ENCODE peak calls at places on chromosomes 5 and 9, in four cellular contexts. O, A, Y and W are unnamed samples.

GRCh38 chr5:134427540-134428041 is 15.9 kb upstream of the CDKN2AIPNL start:
- DNase-seq in O (no peak), A (no peak), Y (no peak), W (no peak)

GRCh38 chr5:177195307-177195952 is 61.9 kb downstream of the NSD1 start:
- DNase-seq in O (no peak), A (no peak), Y (no peak), W (no peak)

GRCh38 chr5:151222769-151223446 is 984 bp downstream of the CCDC69 start:
- DNase-seq in O (no peak), A (peak; percentile 38), Y (no peak), W (no peak)

GRCh38 chr5:173923236-173924104 is 35.3 kb downstream of the CPEB4 start:
- DNase-seq in O (no peak), A (no peak), Y (no peak), W (no peak)

GRCh38 chr5:69497006-69497520 is 4.5 kb downstream of the OCLN start:
- DNase-seq in O (no peak), A (no peak), Y (no peak), W (no peak)

GRCh38 chr5:133840168-133840567 is 128.3 kb downstream of the C5orf15 start:
- DNase-seq in O (no peak), A (no peak), Y (no peak), W (no peak)

GRCh38 chr9:109816490-109816889 is 36.5 kb downstream of the PALM2AKAP2 start:
- DNase-seq in O (no peak), A (no peak), Y (no peak), W (no peak)

GRCh38 chr9:98062161-98062560 is 5.6 kb downstream of the NANS start:
- DNase-seq in O (no peak), A (no peak), Y (no peak), W (no peak)

GRCh38 chr5:22249209-22249608 is 603.9 kb downstream of the CDH12 start:
- DNase-seq in O (no peak), A (no peak), Y (no peak), W (no peak)

GRCh38 chr5:157267766-157268480 is 2.0 kb downstream of the CYFIP2 start:
- DNase-seq in O (no peak), A (no peak), Y (peak; percentile 13), W (no peak)

GRCh38 chr9:129552064-129552463 is 68.8 kb downstream of the C9orf50 start:
- DNase-seq in O (no peak), A (no peak), Y (no peak), W (peak; percentile 39)

GRCh38 chr9:89865981-89866380 is 261.2 kb downstream of the GADD45G start:
- DNase-seq in O (no peak), A (no peak), Y (no peak), W (no peak)

GRCh38 chr5:107618233-107618632 is 52.5 kb downstream of the EFNA5 start:
- DNase-seq in O (no peak), A (no peak), Y (no peak), W (no peak)

GRCh38 chr9:111386386-111386785 is 56.4 kb upstream of the OR2K2 start:
- DNase-seq in O (no peak), A (no peak), Y (no peak), W (no peak)

GRCh38 chr5:1295650-1296037 is 776 bp upstream of the TERT start:
- DNase-seq in O (no peak), A (no peak), Y (no peak), W (no peak)

GRCh38 chr9:98288876-98289275 is 33.4 kb upstream of the TBC1D2 start:
- DNase-seq in O (no peak), A (no peak), Y (no peak), W (no peak)

GRCh38 chr5:179114756-179115155 is 54.6 kb downstream of the ZNF354C start:
- DNase-seq in O (peak; percentile 2), A (no peak), Y (no peak), W (no peak)

GRCh38 chr5:103569313-103570060 is 6.9 kb upstream of the NUDT12 start:
- DNase-seq in O (no peak), A (no peak), Y (peak; percentile 59), W (no peak)

GRCh38 chr5:89929173-89929572 is 480.4 kb downstream of the CETN3 start:
- DNase-seq in O (no peak), A (no peak), Y (no peak), W (no peak)

GRCh38 chr9:120593955-120594277 is 13.9 kb upstream of the CDK5RAP2 start:
- DNase-seq in O (no peak), A (no peak), Y (no peak), W (no peak)

GRCh38 chr9:128628471-128629048 is 28.1 kb downstream of the DYNC2I2 start:
- DNase-seq in O (peak; percentile 75), A (no peak), Y (no peak), W (peak; percentile 61)

GRCh38 chr9:36873247-36873875 is 160.7 kb downstream of the PAX5 start:
- DNase-seq in O (peak; percentile 80), A (peak; percentile 63), Y (peak; percentile 70), W (peak; percentile 60)

GRCh38 chr5:37777472-37778135 is 62.2 kb downstream of the GDNF start:
- DNase-seq in O (no peak), A (no peak), Y (no peak), W (no peak)

GRCh38 chr5:142938201-142938600 is 168.0 kb downstream of the ARHGAP26 start:
- DNase-seq in O (no peak), A (no peak), Y (no peak), W (no peak)

GRCh38 chr5:127072861-127073846 is at the start of gene C5orf63:
- DNase-seq in O (peak; percentile 37), A (peak; percentile 31), Y (peak; percentile 81), W (peak; percentile 58)

GRCh38 chr5:131280417-131280816 is 16.6 kb downstream of the CDC42SE2 start:
- DNase-seq in O (no peak), A (no peak), Y (no peak), W (no peak)

GRCh38 chr9:128552744-128553221 is 396 bp downstream of the SPTAN1 start:
- DNase-seq in O (peak; percentile 66), A (peak; percentile 35), Y (peak; percentile 77), W (peak; percentile 66)

GRCh38 chr9:120915854-120916495 is 10.6 kb downstream of the TRAF1 start:
- DNase-seq in O (no peak), A (no peak), Y (peak; percentile 46), W (no peak)

GRCh38 chr5:36607114-36607561 is 732 bp downstream of the SLC1A3 start:
- DNase-seq in O (peak; percentile 40), A (no peak), Y (peak; percentile 80), W (no peak)

GRCh38 chr9:7788772-7789171 is 10.8 kb downstream of the DMAC1 start:
- DNase-seq in O (no peak), A (no peak), Y (no peak), W (no peak)

GRCh38 chr5:80957031-80957761 is 3.0 kb upstream of the RASGRF2 start:
- DNase-seq in O (no peak), A (no peak), Y (no peak), W (no peak)

GRCh38 chr9:34518896-34519295 is 3.9 kb downstream of the ENHO start:
- DNase-seq in O (no peak), A (no peak), Y (no peak), W (no peak)

GRCh38 chr5:61620660-61621650 is 288.9 kb downstream of the ZSWIM6 start:
- DNase-seq in O (peak; percentile 88), A (no peak), Y (no peak), W (no peak)

GRCh38 chr5:22058620-22059019 is 794.5 kb downstream of the CDH12 start:
- DNase-seq in O (no peak), A (no peak), Y (no peak), W (no peak)

GRCh38 chr5:32760091-32760509 is 49.0 kb downstream of the NPR3 start:
- DNase-seq in O (no peak), A (no peak), Y (no peak), W (no peak)

GRCh38 chr5:136374003-136374402 is 8.7 kb upstream of the TRPC7 start:
- DNase-seq in O (no peak), A (no peak), Y (peak; percentile 26), W (no peak)

GRCh38 chr9:106648799-106649198 is 214.2 kb upstream of the ZNF462 start:
- DNase-seq in O (no peak), A (no peak), Y (peak; percentile 9), W (no peak)